ENCODE peak calls at places on chromosomes 13 and 19, in seven cellular contexts. One of them, this sample, is unnamed. For H3K4me1 and H3K9me3, the result is how much of the 10 kb centered on the place peaks cover.

GRCh38 chr19:35733180-35734125 is 8.8 kb downstream of the IGFLR1 start:
- DNase-seq in A549: no peak
- DNase-seq in left lung: no peak
- DNase-seq in stomach: no peak
- DNase-seq in testis: no peak
- DNase-seq in esophagus muscularis mucosa: no peak
- DNase-seq in fibroblast of lung: no peak
- DNase-seq in this sample: no peak

GRCh38 chr19:41928221-41928683 is at the start of gene ERFL:
- DNase-seq in left lung: no peak
- DNase-seq in esophagus muscularis mucosa: no peak
- DNase-seq in fibroblast of lung: no peak
- DNase-seq in stomach: no peak
- DNase-seq in A549: no peak
- DNase-seq in testis: no peak
- DNase-seq in this sample: no peak

GRCh38 chr19:5335101-5335500 is 5.5 kb downstream of the PTPRS start:
- DNase-seq in testis: no peak
- DNase-seq in fibroblast of lung: no peak
- DNase-seq in A549: no peak
- DNase-seq in esophagus muscularis mucosa: no peak
- DNase-seq in left lung: peak
- DNase-seq in stomach: no peak
- DNase-seq in this sample: no peak

GRCh38 chr13:48950507-48950886 is 25.2 kb upstream of the FNDC3A start:
- DNase-seq in left lung: no peak
- DNase-seq in esophagus muscularis mucosa: no peak
- DNase-seq in stomach: no peak
- DNase-seq in testis: no peak
- DNase-seq in fibroblast of lung: peak
- DNase-seq in A549: no peak
- DNase-seq in this sample: no peak

GRCh38 chr19:54160182-54160811 is 776 bp upstream of the LENG1 start:
- DNase-seq in fibroblast of lung: peak
- DNase-seq in testis: no peak
- DNase-seq in esophagus muscularis mucosa: no peak
- DNase-seq in stomach: no peak
- DNase-seq in left lung: no peak
- DNase-seq in A549: peak
- DNase-seq in this sample: no peak

GRCh38 chr13:110448230-110448629 is 113.3 kb downstream of the RAB20 start:
- DNase-seq in left lung: no peak
- DNase-seq in stomach: no peak
- DNase-seq in testis: no peak
- DNase-seq in A549: no peak
- DNase-seq in fibroblast of lung: peak
- DNase-seq in esophagus muscularis mucosa: no peak
- DNase-seq in this sample: peak

GRCh38 chr19:43420954-43421353 is 6.3 kb downstream of the TEX101 start:
- DNase-seq in testis: no peak
- DNase-seq in esophagus muscularis mucosa: no peak
- DNase-seq in stomach: peak
- DNase-seq in A549: no peak
- DNase-seq in fibroblast of lung: no peak
- DNase-seq in left lung: no peak
- DNase-seq in this sample: no peak

GRCh38 chr19:12574036-12574435 is 22.8 kb upstream of the ZNF564 start:
- DNase-seq in A549: no peak
- DNase-seq in testis: no peak
- DNase-seq in fibroblast of lung: no peak
- DNase-seq in esophagus muscularis mucosa: no peak
- DNase-seq in stomach: no peak
- DNase-seq in left lung: no peak
- DNase-seq in this sample: no peak

GRCh38 chr13:90498816-90499215 is 848.7 kb upstream of the MIR17HG start:
- DNase-seq in A549: no peak
- DNase-seq in esophagus muscularis mucosa: no peak
- DNase-seq in fibroblast of lung: no peak
- DNase-seq in testis: no peak
- DNase-seq in left lung: no peak
- DNase-seq in stomach: no peak
- DNase-seq in this sample: no peak

GRCh38 chr19:44876930-44877530 is 14.0 kb upstream of the TOMM40 start:
- DNase-seq in A549: no peak
- DNase-seq in testis: peak
- DNase-seq in esophagus muscularis mucosa: no peak
- DNase-seq in fibroblast of lung: peak
- DNase-seq in stomach: no peak
- DNase-seq in left lung: no peak
- DNase-seq in this sample: no peak

GRCh38 chr13:30377312-30377685 is 45.0 kb upstream of the UBE2L5 start:
- DNase-seq in esophagus muscularis mucosa: no peak
- DNase-seq in stomach: no peak
- DNase-seq in left lung: no peak
- DNase-seq in A549: no peak
- DNase-seq in testis: no peak
- DNase-seq in fibroblast of lung: no peak
- DNase-seq in this sample: no peak

GRCh38 chr19:36009220-36009619 is 607 bp upstream of the SYNE4 start:
- DNase-seq in stomach: peak
- DNase-seq in testis: peak
- DNase-seq in A549: peak
- DNase-seq in left lung: peak
- DNase-seq in esophagus muscularis mucosa: no peak
- DNase-seq in fibroblast of lung: peak
- DNase-seq in this sample: peak

GRCh38 chr13:74678308-74678958 is 544.2 kb upstream of the KLF12 start:
- DNase-seq in esophagus muscularis mucosa: no peak
- DNase-seq in testis: no peak
- DNase-seq in fibroblast of lung: no peak
- DNase-seq in stomach: no peak
- DNase-seq in left lung: no peak
- DNase-seq in A549: no peak
- DNase-seq in this sample: no peak

GRCh38 chr19:2532252-2533071 is 56.5 kb downstream of the GADD45B start:
- DNase-seq in stomach: no peak
- DNase-seq in left lung: no peak
- DNase-seq in testis: no peak
- DNase-seq in fibroblast of lung: peak
- DNase-seq in esophagus muscularis mucosa: no peak
- DNase-seq in A549: no peak
- DNase-seq in this sample: no peak

GRCh38 chr19:7739801-7740659 is 7.3 kb downstream of the CD209 start:
- DNase-seq in stomach: no peak
- DNase-seq in esophagus muscularis mucosa: no peak
- DNase-seq in A549: no peak
- DNase-seq in fibroblast of lung: no peak
- DNase-seq in testis: peak
- DNase-seq in left lung: no peak
- DNase-seq in this sample: no peak

GRCh38 chr13:64697226-64697625 is 2532.9 kb downstream of the PCDH9 start:
- DNase-seq in fibroblast of lung: no peak
- DNase-seq in esophagus muscularis mucosa: no peak
- DNase-seq in A549: no peak
- DNase-seq in left lung: no peak
- DNase-seq in stomach: no peak
- DNase-seq in testis: no peak
- DNase-seq in this sample: no peak

GRCh38 chr19:45016388-45017314 is 15.4 kb downstream of the RELB start:
- DNase-seq in A549: peak
- DNase-seq in fibroblast of lung: peak
- DNase-seq in testis: peak
- DNase-seq in stomach: peak
- DNase-seq in left lung: no peak
- DNase-seq in esophagus muscularis mucosa: no peak
- DNase-seq in this sample: peak

GRCh38 chr13:43698743-43699142 is 88.0 kb downstream of the ENOX1 start:
- DNase-seq in testis: no peak
- DNase-seq in fibroblast of lung: peak
- DNase-seq in left lung: no peak
- DNase-seq in A549: no peak
- DNase-seq in esophagus muscularis mucosa: no peak
- DNase-seq in stomach: no peak
- DNase-seq in this sample: no peak

GRCh38 chr13:44812818-44813217 is 176.5 kb downstream of the NUFIP1 start:
- DNase-seq in stomach: no peak
- DNase-seq in A549: no peak
- DNase-seq in fibroblast of lung: peak
- DNase-seq in esophagus muscularis mucosa: no peak
- DNase-seq in left lung: no peak
- DNase-seq in testis: no peak
- DNase-seq in this sample: no peak

GRCh38 chr19:17565611-17566010 is 10.2 kb downstream of the COLGALT1 start:
- DNase-seq in testis: no peak
- DNase-seq in esophagus muscularis mucosa: no peak
- DNase-seq in stomach: no peak
- DNase-seq in A549: no peak
- DNase-seq in fibroblast of lung: no peak
- DNase-seq in left lung: no peak
- DNase-seq in this sample: no peak

GRCh38 chr19:48636859-48637448 is at the start of gene DBP:
- DNase-seq in A549: peak
- DNase-seq in testis: no peak
- DNase-seq in stomach: peak
- DNase-seq in esophagus muscularis mucosa: no peak
- DNase-seq in fibroblast of lung: no peak
- DNase-seq in left lung: peak
- DNase-seq in this sample: no peak

GRCh38 chr19:14517840-14518505 is at the start of gene DNAJB1:
- DNase-seq in esophagus muscularis mucosa: no peak
- DNase-seq in fibroblast of lung: peak
- DNase-seq in left lung: peak
- DNase-seq in A549: peak
- DNase-seq in testis: peak
- DNase-seq in stomach: peak
- DNase-seq in this sample: peak
- H3K4me1 ChIP-seq in esophagus muscularis mucosa: under half
- H3K4me1 ChIP-seq in fibroblast of lung: under half
- H3K4me1 ChIP-seq in left lung: under half
- H3K4me1 ChIP-seq in A549: half or more
- H3K4me1 ChIP-seq in testis: under half
- H3K4me1 ChIP-seq in stomach: half or more
- H3K4me1 ChIP-seq in this sample: under half

GRCh38 chr19:58170860-58171259 is 12.0 kb upstream of the ZNF274 start:
- DNase-seq in stomach: no peak
- DNase-seq in left lung: no peak
- DNase-seq in esophagus muscularis mucosa: no peak
- DNase-seq in A549: peak
- DNase-seq in testis: no peak
- DNase-seq in fibroblast of lung: peak
- DNase-seq in this sample: no peak
- H3K9me3 ChIP-seq in stomach: half or more
- H3K9me3 ChIP-seq in left lung: half or more
- H3K9me3 ChIP-seq in esophagus muscularis mucosa: under half
- H3K9me3 ChIP-seq in A549: half or more
- H3K9me3 ChIP-seq in testis: under half
- H3K9me3 ChIP-seq in fibroblast of lung: under half
- H3K9me3 ChIP-seq in this sample: half or more

GRCh38 chr13:76886005-76886291 is 257 bp downstream of the KCTD12 start:
- DNase-seq in esophagus muscularis mucosa: no peak
- DNase-seq in A549: no peak
- DNase-seq in left lung: no peak
- DNase-seq in fibroblast of lung: no peak
- DNase-seq in testis: peak
- DNase-seq in stomach: no peak
- DNase-seq in this sample: no peak

GRCh38 chr13:76887070-76887563 is 912 bp upstream of the KCTD12 start:
- DNase-seq in esophagus muscularis mucosa: no peak
- DNase-seq in A549: no peak
- DNase-seq in left lung: no peak
- DNase-seq in fibroblast of lung: peak
- DNase-seq in testis: peak
- DNase-seq in stomach: no peak
- DNase-seq in this sample: no peak

GRCh38 chr13:76884571-76885202 is 1.5 kb downstream of the KCTD12 start:
- DNase-seq in testis: peak
- DNase-seq in esophagus muscularis mucosa: no peak
- DNase-seq in fibroblast of lung: peak
- DNase-seq in left lung: no peak
- DNase-seq in A549: no peak
- DNase-seq in stomach: no peak
- DNase-seq in this sample: no peak

GRCh38 chr13:76885203-76886004 is 801 bp downstream of the KCTD12 start:
- DNase-seq in stomach: peak
- DNase-seq in testis: peak
- DNase-seq in left lung: peak
- DNase-seq in A549: peak
- DNase-seq in fibroblast of lung: peak
- DNase-seq in esophagus muscularis mucosa: no peak
- DNase-seq in this sample: peak

DNA sequence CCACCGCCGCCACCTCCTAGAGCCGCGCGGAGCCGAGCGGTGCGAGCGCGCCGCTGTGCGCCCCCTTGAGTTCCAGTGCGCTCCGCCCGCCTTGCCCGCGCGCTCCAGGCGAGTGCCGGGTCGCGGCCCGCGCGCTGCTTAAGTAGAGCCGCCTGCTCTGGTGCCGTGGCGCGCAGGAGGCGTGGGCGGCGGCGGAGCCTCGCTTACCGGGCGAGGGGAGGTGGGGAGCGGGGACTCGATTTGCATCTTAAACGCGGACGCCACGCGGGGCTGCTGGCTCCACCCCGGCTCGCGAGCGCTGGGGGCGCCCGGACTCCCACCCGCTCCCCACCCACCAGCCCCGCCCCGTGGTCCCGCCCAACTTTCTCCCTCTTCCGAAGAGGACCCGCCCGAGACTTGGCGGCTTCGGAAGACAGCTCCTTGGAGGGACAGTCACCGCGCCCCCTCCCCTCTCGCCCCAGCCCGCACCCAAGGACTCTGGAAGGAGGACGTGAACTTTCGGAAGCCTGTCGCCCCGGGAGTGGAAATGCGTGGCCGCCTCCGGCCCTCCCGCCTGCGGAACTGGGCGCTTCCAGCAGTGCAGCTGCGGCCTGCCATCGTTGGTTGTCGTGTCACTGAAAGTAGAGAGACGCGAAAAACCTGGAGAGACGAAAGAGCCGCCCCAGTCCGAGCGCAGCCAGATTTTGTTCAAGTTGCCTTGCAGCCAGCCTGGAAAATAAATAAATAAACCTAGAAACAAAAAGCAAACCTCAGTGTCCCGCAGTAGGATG is at the start of gene KCTD12:
- DNase-seq in A549: peak
- DNase-seq in esophagus muscularis mucosa: peak
- DNase-seq in left lung: peak
- DNase-seq in stomach: peak
- DNase-seq in fibroblast of lung: peak
- DNase-seq in testis: peak
- DNase-seq in this sample: peak
- TF ChIP-seq CTCF in A549: peak
- TF ChIP-seq CTCF in esophagus muscularis mucosa: peak
- TF ChIP-seq CTCF in left lung: no peak
- TF ChIP-seq CTCF in stomach: peak
- TF ChIP-seq CTCF in fibroblast of lung: no peak
- TF ChIP-seq CTCF in testis: peak
- TF ChIP-seq CTCF in this sample: peak

DNA sequence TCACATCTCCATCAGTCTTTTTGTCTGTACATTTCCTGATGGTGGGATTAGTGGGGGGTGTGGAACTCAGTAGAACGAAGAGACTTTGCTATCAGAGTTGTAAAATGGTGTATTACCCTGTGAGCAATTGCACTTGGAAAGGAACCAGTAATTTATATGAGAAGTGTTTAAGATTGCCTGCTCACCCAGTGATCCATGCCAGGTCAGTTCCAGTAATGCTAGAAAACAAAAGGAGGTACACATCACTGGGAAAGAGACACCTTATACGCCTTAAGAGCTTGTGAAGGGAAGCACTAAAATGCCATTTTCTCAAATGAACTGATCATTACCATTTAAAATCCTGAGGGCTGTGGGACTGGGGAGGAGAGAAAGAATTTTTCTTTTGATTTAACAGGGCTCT is 7.5 kb upstream of the DACH1 start:
- DNase-seq in fibroblast of lung: no peak
- DNase-seq in stomach: no peak
- DNase-seq in testis: no peak
- DNase-seq in esophagus muscularis mucosa: no peak
- DNase-seq in left lung: no peak
- DNase-seq in A549: no peak
- DNase-seq in this sample: no peak
- H3K4me1 ChIP-seq in fibroblast of lung: under half
- H3K4me1 ChIP-seq in stomach: under half
- H3K4me1 ChIP-seq in testis: under half
- H3K4me1 ChIP-seq in esophagus muscularis mucosa: under half
- H3K4me1 ChIP-seq in left lung: under half
- H3K4me1 ChIP-seq in A549: under half
- H3K4me1 ChIP-seq in this sample: under half